ENCODE peak calls at places on chromosomes 1 and 21, in eight cellular contexts. One of them, this sample, is unnamed.

GRCh38 chr1:234658143-234658542 is 48.2 kb upstream of the IRF2BP2 start:
- DNase-seq in body of pancreas: peak; percentile 86
- DNase-seq in MM.1S: no peak
- DNase-seq in CD8-positive, alpha-beta T cell: no peak
- DNase-seq in stomach: peak; percentile 86
- DNase-seq in ovary: no peak
- DNase-seq in GM23248: peak; percentile 82
- DNase-seq in Panc1: no peak
- DNase-seq in this sample: no peak

GRCh38 chr1:93324486-93325464 is 20.9 kb upstream of the DR1 start:
- DNase-seq in Panc1: no peak
- DNase-seq in body of pancreas: no peak
- DNase-seq in MM.1S: no peak
- DNase-seq in ovary: no peak
- DNase-seq in GM23248: peak; percentile 85
- DNase-seq in stomach: no peak
- DNase-seq in CD8-positive, alpha-beta T cell: no peak
- DNase-seq in this sample: no peak

GRCh38 chr1:109482796-109483638 is 688 bp upstream of the ATXN7L2 start:
- DNase-seq in GM23248: peak; percentile 35
- DNase-seq in MM.1S: no peak
- DNase-seq in stomach: no peak
- DNase-seq in Panc1: no peak
- DNase-seq in ovary: peak; percentile 53
- DNase-seq in CD8-positive, alpha-beta T cell: no peak
- DNase-seq in body of pancreas: peak; percentile 21
- DNase-seq in this sample: peak; percentile 35

GRCh38 chr1:26909951-26910342 is 3.8 kb downstream of the NR0B2 start:
- DNase-seq in Panc1: no peak
- DNase-seq in CD8-positive, alpha-beta T cell: no peak
- DNase-seq in MM.1S: no peak
- DNase-seq in ovary: no peak
- DNase-seq in stomach: no peak
- DNase-seq in GM23248: no peak
- DNase-seq in body of pancreas: no peak
- DNase-seq in this sample: no peak

GRCh38 chr1:54361342-54361741 is 44.9 kb downstream of the SSBP3 start:
- DNase-seq in stomach: no peak
- DNase-seq in ovary: peak; percentile 51
- DNase-seq in CD8-positive, alpha-beta T cell: no peak
- DNase-seq in Panc1: no peak
- DNase-seq in body of pancreas: no peak
- DNase-seq in GM23248: no peak
- DNase-seq in MM.1S: no peak
- DNase-seq in this sample: no peak

GRCh38 chr1:68028566-68028965 is 21.9 kb downstream of the DIRAS3 start:
- DNase-seq in stomach: no peak
- DNase-seq in GM23248: no peak
- DNase-seq in CD8-positive, alpha-beta T cell: no peak
- DNase-seq in Panc1: no peak
- DNase-seq in body of pancreas: no peak
- DNase-seq in ovary: no peak
- DNase-seq in MM.1S: no peak
- DNase-seq in this sample: no peak

GRCh38 chr1:118826669-118827068 is 161.5 kb downstream of the TBX15 start:
- DNase-seq in GM23248: no peak
- DNase-seq in CD8-positive, alpha-beta T cell: no peak
- DNase-seq in stomach: no peak
- DNase-seq in Panc1: no peak
- DNase-seq in ovary: no peak
- DNase-seq in MM.1S: no peak
- DNase-seq in body of pancreas: no peak
- DNase-seq in this sample: no peak

GRCh38 chr1:21254335-21254951 is 35.8 kb downstream of the ECE1 start:
- DNase-seq in GM23248: peak; percentile 19
- DNase-seq in CD8-positive, alpha-beta T cell: no peak
- DNase-seq in Panc1: no peak
- DNase-seq in MM.1S: no peak
- DNase-seq in ovary: peak; percentile 81
- DNase-seq in body of pancreas: peak; percentile 61
- DNase-seq in stomach: no peak
- DNase-seq in this sample: no peak

GRCh38 chr1:7580923-7581753 is 190.0 kb upstream of the VAMP3 start:
- DNase-seq in Panc1: no peak
- DNase-seq in MM.1S: no peak
- DNase-seq in stomach: no peak
- DNase-seq in CD8-positive, alpha-beta T cell: no peak
- DNase-seq in ovary: no peak
- DNase-seq in body of pancreas: peak; percentile 37
- DNase-seq in GM23248: peak; percentile 90
- DNase-seq in this sample: no peak

GRCh38 chr1:47906466-47907191 is 90.6 kb downstream of the TRABD2B start:
- DNase-seq in ovary: no peak
- DNase-seq in body of pancreas: no peak
- DNase-seq in CD8-positive, alpha-beta T cell: no peak
- DNase-seq in Panc1: no peak
- DNase-seq in stomach: no peak
- DNase-seq in MM.1S: no peak
- DNase-seq in GM23248: no peak
- DNase-seq in this sample: no peak

GRCh38 chr1:195939844-195940243 is 668.4 kb downstream of the KCNT2 start:
- DNase-seq in ovary: no peak
- DNase-seq in Panc1: no peak
- DNase-seq in GM23248: peak; percentile 2
- DNase-seq in CD8-positive, alpha-beta T cell: no peak
- DNase-seq in body of pancreas: no peak
- DNase-seq in stomach: no peak
- DNase-seq in MM.1S: no peak
- DNase-seq in this sample: no peak

GRCh38 chr1:202710070-202711025 is at the start of gene SYT2:
- DNase-seq in CD8-positive, alpha-beta T cell: no peak
- DNase-seq in ovary: peak; percentile 72
- DNase-seq in MM.1S: no peak
- DNase-seq in body of pancreas: peak; percentile 40
- DNase-seq in GM23248: peak; percentile 41
- DNase-seq in Panc1: no peak
- DNase-seq in stomach: peak; percentile 35
- DNase-seq in this sample: no peak

GRCh38 chr1:65459397-65459768 is 38.9 kb downstream of the LEPR start:
- DNase-seq in MM.1S: peak; percentile 31
- DNase-seq in ovary: no peak
- DNase-seq in Panc1: peak; percentile 17
- DNase-seq in body of pancreas: no peak
- DNase-seq in stomach: no peak
- DNase-seq in CD8-positive, alpha-beta T cell: no peak
- DNase-seq in GM23248: peak; percentile 59
- DNase-seq in this sample: peak; percentile 2

GRCh38 chr1:37556712-37557196 is at the start of gene DNALI1:
- DNase-seq in GM23248: peak; percentile 80
- DNase-seq in stomach: peak; percentile 93
- DNase-seq in Panc1: no peak
- DNase-seq in body of pancreas: peak; percentile 95
- DNase-seq in ovary: peak; percentile 90
- DNase-seq in MM.1S: peak; percentile 31
- DNase-seq in CD8-positive, alpha-beta T cell: no peak
- DNase-seq in this sample: peak; percentile 4

GRCh38 chr1:53553734-53554509 is 94.7 kb downstream of the DMRTB1 start:
- DNase-seq in CD8-positive, alpha-beta T cell: no peak
- DNase-seq in Panc1: no peak
- DNase-seq in stomach: no peak
- DNase-seq in body of pancreas: no peak
- DNase-seq in ovary: no peak
- DNase-seq in MM.1S: peak; percentile 15
- DNase-seq in GM23248: no peak
- DNase-seq in this sample: no peak

GRCh38 chr1:107964397-107965111 is 426 bp downstream of the VAV3 start:
- DNase-seq in CD8-positive, alpha-beta T cell: no peak
- DNase-seq in MM.1S: peak; percentile 29
- DNase-seq in stomach: peak; percentile 37
- DNase-seq in ovary: no peak
- DNase-seq in GM23248: peak; percentile 34
- DNase-seq in body of pancreas: no peak
- DNase-seq in Panc1: no peak
- DNase-seq in this sample: peak; percentile 27

GRCh38 chr1:111513410-111514020 is 10.1 kb upstream of the ADORA3 start:
- DNase-seq in GM23248: no peak
- DNase-seq in ovary: no peak
- DNase-seq in Panc1: no peak
- DNase-seq in body of pancreas: no peak
- DNase-seq in stomach: no peak
- DNase-seq in MM.1S: no peak
- DNase-seq in CD8-positive, alpha-beta T cell: no peak
- DNase-seq in this sample: no peak

GRCh38 chr21:44304846-44305245 is 5.0 kb downstream of the PFKL start:
- DNase-seq in Panc1: no peak
- DNase-seq in MM.1S: peak; percentile 37
- DNase-seq in CD8-positive, alpha-beta T cell: no peak
- DNase-seq in body of pancreas: peak; percentile 49
- DNase-seq in ovary: peak; percentile 40
- DNase-seq in stomach: peak; percentile 43
- DNase-seq in GM23248: peak; percentile 58
- DNase-seq in this sample: peak; percentile 38

GRCh38 chr1:218347713-218348627 is 2.8 kb downstream of the TGFB2 start:
- DNase-seq in MM.1S: no peak
- DNase-seq in GM23248: peak; percentile 31
- DNase-seq in ovary: no peak
- DNase-seq in CD8-positive, alpha-beta T cell: no peak
- DNase-seq in body of pancreas: no peak
- DNase-seq in Panc1: no peak
- DNase-seq in stomach: no peak
- DNase-seq in this sample: no peak

GRCh38 chr1:183323849-183324683 is 94.1 kb downstream of the NMNAT2 start:
- DNase-seq in ovary: no peak
- DNase-seq in GM23248: no peak
- DNase-seq in MM.1S: no peak
- DNase-seq in CD8-positive, alpha-beta T cell: no peak
- DNase-seq in Panc1: no peak
- DNase-seq in body of pancreas: no peak
- DNase-seq in stomach: no peak
- DNase-seq in this sample: no peak

GRCh38 chr21:42356036-42356435 is 5.2 kb upstream of the TFF2 start:
- DNase-seq in GM23248: no peak
- DNase-seq in MM.1S: no peak
- DNase-seq in stomach: no peak
- DNase-seq in CD8-positive, alpha-beta T cell: no peak
- DNase-seq in ovary: no peak
- DNase-seq in body of pancreas: no peak
- DNase-seq in Panc1: no peak
- DNase-seq in this sample: no peak

GRCh38 chr1:39157304-39157703 is 47.2 kb upstream of the MACF1 start:
- DNase-seq in GM23248: no peak
- DNase-seq in ovary: no peak
- DNase-seq in Panc1: no peak
- DNase-seq in CD8-positive, alpha-beta T cell: no peak
- DNase-seq in MM.1S: no peak
- DNase-seq in stomach: no peak
- DNase-seq in body of pancreas: no peak
- DNase-seq in this sample: no peak
- H3K27ac ChIP-seq in GM23248: no peak overlapping the region
- H3K27ac ChIP-seq in ovary: no peak overlapping the region
- H3K27ac ChIP-seq in Panc1: peak overlapping the region; percentile 90
- H3K27ac ChIP-seq in CD8-positive, alpha-beta T cell: no peak overlapping the region
- H3K27ac ChIP-seq in MM.1S: no peak overlapping the region
- H3K27ac ChIP-seq in stomach: no peak overlapping the region
- H3K27ac ChIP-seq in body of pancreas: peak overlapping the region; percentile 97
- H3K27ac ChIP-seq in this sample: no peak overlapping the region

GRCh38 chr1:159121526-159121925 is 45.0 kb upstream of the AIM2 start:
- DNase-seq in GM23248: no peak
- DNase-seq in MM.1S: no peak
- DNase-seq in CD8-positive, alpha-beta T cell: no peak
- DNase-seq in ovary: no peak
- DNase-seq in Panc1: no peak
- DNase-seq in stomach: no peak
- DNase-seq in body of pancreas: no peak
- DNase-seq in this sample: no peak

GRCh38 chr1:159122005-159122621 is 45.5 kb upstream of the AIM2 start:
- DNase-seq in MM.1S: no peak
- DNase-seq in ovary: no peak
- DNase-seq in stomach: no peak
- DNase-seq in CD8-positive, alpha-beta T cell: no peak
- DNase-seq in Panc1: no peak
- DNase-seq in body of pancreas: no peak
- DNase-seq in GM23248: peak; percentile 79
- DNase-seq in this sample: no peak

GRCh38 chr1:159120317-159120716 is 43.8 kb upstream of the AIM2 start:
- DNase-seq in GM23248: no peak
- DNase-seq in CD8-positive, alpha-beta T cell: no peak
- DNase-seq in Panc1: no peak
- DNase-seq in stomach: no peak
- DNase-seq in ovary: no peak
- DNase-seq in body of pancreas: no peak
- DNase-seq in MM.1S: no peak
- DNase-seq in this sample: no peak
- H3K4me1 ChIP-seq in GM23248: peaks cover 8% of the 10 kb centered on the region
- H3K4me1 ChIP-seq in CD8-positive, alpha-beta T cell: no peaks in the 10 kb centered on the region
- H3K4me1 ChIP-seq in Panc1: no peaks in the 10 kb centered on the region
- H3K4me1 ChIP-seq in stomach: no peaks in the 10 kb centered on the region
- H3K4me1 ChIP-seq in ovary: no peaks in the 10 kb centered on the region
- H3K4me1 ChIP-seq in body of pancreas: no peaks in the 10 kb centered on the region
- H3K4me1 ChIP-seq in MM.1S: no peaks in the 10 kb centered on the region
- H3K4me1 ChIP-seq in this sample: no peaks in the 10 kb centered on the region

GRCh38 chr1:9248341-9249262 is 14.0 kb downstream of the H6PD start:
- DNase-seq in MM.1S: no peak
- DNase-seq in stomach: no peak
- DNase-seq in CD8-positive, alpha-beta T cell: no peak
- DNase-seq in body of pancreas: no peak
- DNase-seq in GM23248: no peak
- DNase-seq in Panc1: no peak
- DNase-seq in ovary: no peak
- DNase-seq in this sample: no peak
- H3K27ac ChIP-seq in MM.1S: no peak overlapping the region
- H3K27ac ChIP-seq in stomach: peak overlapping the region; percentile 71
- H3K27ac ChIP-seq in CD8-positive, alpha-beta T cell: no peak overlapping the region
- H3K27ac ChIP-seq in body of pancreas: peak overlapping the region; percentile 82
- H3K27ac ChIP-seq in GM23248: no peak overlapping the region
- H3K27ac ChIP-seq in Panc1: no peak overlapping the region
- H3K27ac ChIP-seq in ovary: peak overlapping the region; percentile 31
- H3K27ac ChIP-seq in this sample: no peak overlapping the region

DNA sequence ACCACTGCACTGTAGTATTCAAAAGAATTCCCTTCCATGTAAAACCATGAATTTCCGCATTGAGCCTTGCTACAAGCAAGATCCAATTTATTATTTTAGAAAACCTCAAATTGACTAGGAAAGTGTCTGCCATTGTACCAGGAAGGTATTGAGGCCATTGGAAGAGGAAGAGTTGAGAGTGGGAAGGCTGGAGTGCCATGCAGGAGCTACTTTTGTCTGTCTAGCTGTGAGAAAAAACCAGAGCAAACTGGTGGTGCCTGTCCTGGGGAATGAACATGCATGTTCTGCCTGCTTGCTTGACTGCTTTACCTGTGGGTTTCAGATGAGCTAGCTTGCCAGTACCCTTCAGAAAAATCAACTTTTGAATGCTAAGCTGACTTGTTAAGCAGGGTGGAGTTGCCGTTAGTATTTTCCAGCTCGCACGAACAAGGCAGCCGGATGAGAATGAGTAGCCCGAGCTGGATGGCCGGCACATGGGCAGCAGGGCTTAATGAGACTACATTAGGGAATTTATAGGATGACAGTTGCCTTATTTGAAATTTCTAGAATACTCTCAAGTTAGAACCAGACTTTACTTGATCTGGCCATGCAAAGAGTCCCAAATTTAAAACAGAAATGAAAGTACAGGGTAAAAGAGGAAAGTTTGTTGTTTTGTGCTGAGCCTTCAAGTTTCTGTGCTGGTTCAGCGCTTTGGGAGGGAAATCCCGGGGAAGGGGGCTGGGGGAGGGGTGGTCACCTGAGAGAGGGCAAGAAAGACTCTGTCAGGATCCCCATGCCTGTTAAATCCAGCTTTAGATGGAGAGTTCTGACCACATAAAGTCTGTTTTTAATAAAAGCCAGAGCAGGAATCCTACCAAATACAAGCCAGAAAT is 29.6 kb upstream of the C1orf105 start:
- DNase-seq in ovary: peak; percentile 15
- DNase-seq in CD8-positive, alpha-beta T cell: no peak
- DNase-seq in body of pancreas: no peak
- DNase-seq in Panc1: no peak
- DNase-seq in stomach: no peak
- DNase-seq in MM.1S: peak; percentile 25
- DNase-seq in GM23248: peak; percentile 81
- DNase-seq in this sample: no peak
- H3K4me1 ChIP-seq in ovary: peaks cover 5% of the 10 kb centered on the region
- H3K4me1 ChIP-seq in CD8-positive, alpha-beta T cell: peaks cover 29% of the 10 kb centered on the region
- H3K4me1 ChIP-seq in body of pancreas: no peaks in the 10 kb centered on the region
- H3K4me1 ChIP-seq in Panc1: peaks cover 11% of the 10 kb centered on the region
- H3K4me1 ChIP-seq in stomach: peaks cover 7% of the 10 kb centered on the region
- H3K4me1 ChIP-seq in MM.1S: peaks cover 25% of the 10 kb centered on the region
- H3K4me1 ChIP-seq in GM23248: peaks cover 40% of the 10 kb centered on the region
- H3K4me1 ChIP-seq in this sample: peaks cover 36% of the 10 kb centered on the region

This sample was measured in CD4-positive, alpha-beta memory T cell.